ENCODE peak calls at places on chromosomes 7 and 10, in ten cellular contexts. F is GM20000, I is WERI-Rb-1, V is fibroblast of the aortic adventitia, W is NB4, M is left lung, C is AG09309, J is OCI-LY7, Q is fibroblast of lung, S is H1. D is an unnamed sample.

GRCh38 chr7:129949292-129950133 is 3.2 kb downstream of the UBE2H start:
- DNase-seq in F (peak), I (peak), V (peak), W (peak), M (no peak), C (no peak), J (peak), Q (peak), S (no peak), D (no peak)

GRCh38 chr7:35593896-35594295 is 101.0 kb downstream of the HERPUD2 start:
- DNase-seq in F (peak), I (peak), V (no peak), W (peak), M (no peak), C (no peak), J (peak), Q (no peak), S (peak), D (no peak)

GRCh38 chr10:115856580-115856979 is 416.4 kb downstream of the GFRA1 start:
- DNase-seq in F (no peak), I (no peak), V (no peak), W (no peak), M (no peak), C (no peak), J (no peak), Q (no peak), S (no peak), D (no peak)

GRCh38 chr10:23439452-23439919 is 611 bp downstream of the OTUD1 start:
- DNase-seq in F (peak), I (peak), V (peak), W (peak), M (peak), C (no peak), J (peak), Q (peak), S (no peak), D (no peak)

GRCh38 chr7:63080406-63080805 is 918.2 kb upstream of the ZNF722 start:
- DNase-seq in F (no peak), I (no peak), V (no peak), W (no peak), M (no peak), C (no peak), J (no peak), Q (no peak), S (no peak), D (no peak)

GRCh38 chr7:1533569-1534329 is 3.2 kb downstream of the MAFK start:
- DNase-seq in F (peak), I (no peak), V (peak), W (no peak), M (peak), C (peak), J (no peak), Q (peak), S (no peak), D (no peak)

GRCh38 chr7:23607130-23607529 is 9.9 kb downstream of the CCDC126 start:
- DNase-seq in F (no peak), I (no peak), V (no peak), W (no peak), M (no peak), C (no peak), J (no peak), Q (no peak), S (no peak), D (no peak)

GRCh38 chr10:11539191-11539868 is 72.1 kb downstream of the USP6NL start:
- DNase-seq in F (no peak), I (no peak), V (peak), W (peak), M (no peak), C (no peak), J (no peak), Q (peak), S (no peak), D (no peak)

GRCh38 chr7:143285806-143286521 is 1.2 kb downstream of the TMEM139 start:
- DNase-seq in F (no peak), I (no peak), V (no peak), W (no peak), M (no peak), C (no peak), J (no peak), Q (no peak), S (no peak), D (no peak)

GRCh38 chr7:158829021-158829341 is 328 bp downstream of the ESYT2 start:
- DNase-seq in F (peak), I (peak), V (peak), W (peak), M (no peak), C (no peak), J (peak), Q (peak), S (no peak), D (no peak)

DNA sequence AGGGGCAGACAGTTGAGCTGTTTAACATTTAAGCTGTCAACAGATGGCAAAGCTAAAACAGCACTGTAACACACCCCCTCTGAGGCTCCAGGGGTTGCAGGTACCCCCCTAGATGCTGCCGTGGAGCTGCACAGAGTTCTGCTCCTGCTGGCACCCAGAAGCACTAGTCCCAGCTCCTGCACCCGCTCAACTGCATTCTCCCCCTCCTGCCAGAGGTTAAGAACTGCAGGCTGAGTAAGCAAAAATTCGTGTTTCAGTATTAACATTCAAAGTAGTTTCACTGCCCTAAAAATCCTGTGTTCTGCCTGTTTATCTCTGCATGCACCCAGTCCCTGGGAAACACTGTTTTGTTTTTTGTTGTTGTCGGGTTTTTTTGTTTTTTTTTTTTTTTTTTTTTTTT is 790.8 kb upstream of the KCND2 start:
- DNase-seq in F (peak), I (peak), V (peak), W (peak), M (no peak), C (no peak), J (peak), Q (peak), S (peak), D (no peak)
- TF ChIP-seq CTCF in F (no peak), I (peak), V (peak), W (peak), M (no peak), C (no peak), J (peak), Q (no peak), S (peak), D (peak)

DNA sequence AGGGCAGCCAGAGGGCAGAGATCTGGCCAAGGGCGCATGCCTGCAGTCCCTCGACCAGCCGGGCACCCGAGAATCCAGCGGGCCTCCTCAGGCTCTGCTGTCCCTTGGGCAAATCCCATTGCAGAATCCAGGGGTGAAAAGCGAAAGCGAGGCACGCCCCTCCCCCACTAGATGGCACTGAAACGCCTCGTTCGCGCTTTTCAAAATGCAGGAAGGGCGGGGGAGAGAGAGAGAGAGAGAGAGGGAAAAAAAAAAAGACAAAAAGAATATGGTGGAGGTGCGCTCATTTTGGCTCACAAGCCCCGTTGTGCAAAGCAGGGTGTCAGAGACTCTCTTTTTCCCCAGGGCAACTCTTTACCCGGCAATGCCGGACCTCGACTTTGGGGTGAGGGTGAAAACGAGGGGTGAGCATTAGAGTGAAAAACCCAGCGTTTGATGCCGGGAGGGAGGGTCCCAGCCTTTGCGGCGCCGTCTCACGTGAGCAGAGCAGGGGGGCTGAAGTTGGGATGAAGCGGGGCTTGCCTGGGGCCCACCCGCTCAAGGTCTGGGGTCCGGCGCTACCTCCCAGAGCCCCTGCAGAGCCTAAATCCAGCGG is 2.5 kb upstream of the TMEM178B start:
- DNase-seq in F (peak), I (peak), V (peak), W (peak), M (peak), C (no peak), J (peak), Q (no peak), S (peak), D (no peak)
- TF ChIP-seq CTCF in F (no peak), I (peak), V (no peak), W (peak), M (no peak), C (peak), J (peak), Q (no peak), S (peak), D (peak)

GRCh38 chr10:88582411-88582805 is 710 bp downstream of the RNLS start:
- DNase-seq in F (no peak), I (no peak), V (no peak), W (no peak), M (no peak), C (no peak), J (no peak), Q (no peak), S (no peak), D (no peak)

GRCh38 chr10:88586462-88586861 is at the start of gene LIPJ:
- DNase-seq in F (no peak), I (no peak), V (no peak), W (no peak), M (no peak), C (no peak), J (no peak), Q (no peak), S (no peak), D (no peak)

GRCh38 chr10:88583584-88583957 is 453 bp upstream of the RNLS start:
- DNase-seq in F (no peak), I (no peak), V (no peak), W (no peak), M (no peak), C (no peak), J (no peak), Q (no peak), S (no peak), D (no peak)

DNA sequence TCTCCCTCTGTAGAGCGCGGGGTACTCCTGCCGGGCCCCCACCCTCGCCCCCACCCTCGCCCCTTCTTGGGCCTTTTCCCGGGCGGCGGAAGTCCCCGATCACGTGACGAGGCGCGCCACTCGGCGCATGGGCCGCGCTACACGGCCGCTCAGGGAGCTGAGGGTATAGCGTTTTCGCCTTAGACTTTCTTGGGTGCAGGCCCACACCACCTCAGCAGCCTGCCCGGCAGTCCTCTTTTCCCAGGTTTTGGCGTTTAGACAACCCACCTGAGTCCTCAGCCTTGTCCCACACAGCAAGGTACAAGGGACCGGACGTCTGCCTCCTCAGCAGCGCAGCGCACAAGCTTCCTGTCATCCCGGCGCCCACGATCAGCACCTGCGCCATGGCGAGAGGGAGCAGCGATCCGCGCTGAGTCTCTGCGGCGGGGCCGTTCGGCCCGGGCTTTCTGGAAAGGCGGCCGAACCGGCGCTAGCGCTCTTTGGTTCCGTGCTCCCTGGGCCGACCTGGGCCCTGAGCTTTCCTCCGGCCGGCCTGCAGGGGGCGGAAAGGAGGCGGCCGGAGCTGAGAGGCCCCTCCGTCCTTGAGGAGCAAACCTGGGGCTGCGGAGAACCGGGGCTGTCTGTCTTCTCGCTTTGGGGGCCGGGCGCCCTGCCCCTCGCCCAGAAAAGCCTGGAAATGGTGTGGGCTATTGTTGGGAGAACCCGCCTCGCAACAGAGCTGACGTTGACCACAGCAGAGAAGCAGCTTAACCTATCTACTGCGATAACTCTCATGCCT is at the start of gene RNLS:
- DNase-seq in F (peak), I (no peak), V (peak), W (peak), M (peak), C (no peak), J (no peak), Q (peak), S (peak), D (no peak)
- TF ChIP-seq CTCF in F (peak), I (no peak), V (peak), W (peak), M (peak), C (peak), J (peak), Q (peak), S (peak), D (no peak)

GRCh38 chr7:21568762-21569161 is 25.9 kb downstream of the DNAH11 start:
- DNase-seq in F (peak), I (no peak), V (no peak), W (peak), M (no peak), C (no peak), J (peak), Q (no peak), S (no peak), D (no peak)
- TF ChIP-seq CTCF in F (no peak), I (peak), V (no peak), W (peak), M (no peak), C (no peak), J (peak), Q (no peak), S (peak), D (peak)

DNA sequence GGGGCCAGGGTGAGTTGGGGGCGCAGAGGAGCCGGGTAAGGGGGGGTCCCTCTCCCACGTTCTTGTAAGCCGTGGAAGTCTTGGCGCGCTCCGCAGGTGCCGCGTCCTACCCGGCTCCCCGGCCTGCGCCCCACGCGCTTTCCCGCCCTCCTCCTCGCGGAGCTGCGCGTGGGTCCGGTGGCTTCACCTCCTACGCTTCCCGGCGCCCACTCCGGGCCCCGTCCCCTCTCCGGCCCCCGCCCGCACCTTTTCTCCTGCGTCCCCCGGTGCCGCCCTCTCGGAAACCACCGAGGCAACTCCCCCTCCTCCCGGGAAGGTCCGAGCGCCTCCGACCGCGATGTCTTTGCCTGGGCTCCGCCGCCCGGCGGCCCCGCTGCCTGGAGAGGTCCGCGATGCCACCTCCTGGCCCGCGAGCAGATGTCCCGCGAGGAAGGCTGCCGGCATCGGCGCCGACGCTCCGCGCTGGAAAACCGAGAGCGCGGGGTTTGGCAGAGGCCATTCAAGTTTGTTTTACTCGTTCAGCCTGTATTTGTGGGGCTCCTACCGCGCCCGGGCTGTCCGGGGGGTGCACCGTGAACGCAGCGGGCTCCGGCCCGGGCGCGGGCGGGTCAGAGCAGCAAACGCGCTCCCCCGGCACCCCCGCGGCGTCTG is 2.4 kb upstream of the NKX6-2 start:
- DNase-seq in F (peak), I (peak), V (no peak), W (no peak), M (no peak), C (no peak), J (no peak), Q (peak), S (no peak), D (no peak)
- TF ChIP-seq CTCF in F (no peak), I (peak), V (peak), W (no peak), M (no peak), C (peak), J (no peak), Q (no peak), S (no peak), D (no peak)

DNA sequence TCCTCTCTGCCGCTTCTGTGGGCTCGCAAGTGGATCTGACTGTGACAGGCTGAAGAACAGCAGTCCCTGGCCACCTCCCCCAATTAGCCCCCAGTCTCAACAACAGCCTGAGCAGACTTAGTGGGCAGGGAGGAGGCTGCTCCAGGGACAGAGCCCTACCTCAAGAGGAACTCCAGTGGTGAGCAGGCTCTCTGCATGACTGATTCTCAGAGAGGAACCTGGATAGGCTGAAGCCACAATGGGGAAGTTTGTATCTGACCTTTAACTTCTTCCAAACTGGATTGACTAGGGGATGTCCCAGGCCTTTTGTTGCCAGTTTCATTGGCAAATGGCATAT is 93.0 kb downstream of the ARHGAP22 start:
- DNase-seq in F (no peak), I (peak), V (no peak), W (peak), M (no peak), C (no peak), J (peak), Q (no peak), S (no peak), D (no peak)
- TF ChIP-seq CTCF in F (no peak), I (no peak), V (no peak), W (no peak), M (no peak), C (no peak), J (no peak), Q (no peak), S (no peak), D (no peak)

GRCh38 chr10:101616415-101617101 is 28.4 kb downstream of the DPCD start:
- DNase-seq in F (no peak), I (no peak), V (no peak), W (no peak), M (no peak), C (no peak), J (peak), Q (no peak), S (no peak), D (no peak)

GRCh38 chr10:101617824-101618568 is 29.9 kb downstream of the DPCD start:
- DNase-seq in F (no peak), I (no peak), V (no peak), W (no peak), M (no peak), C (no peak), J (peak), Q (no peak), S (no peak), D (no peak)

GRCh38 chr10:101618871-101619270 is 30.8 kb downstream of the DPCD start:
- DNase-seq in F (no peak), I (no peak), V (no peak), W (no peak), M (no peak), C (no peak), J (peak), Q (no peak), S (no peak), D (no peak)

GRCh38 chr10:101615760-101616116 is 27.6 kb downstream of the DPCD start:
- DNase-seq in F (no peak), I (no peak), V (no peak), W (no peak), M (no peak), C (no peak), J (no peak), Q (no peak), S (no peak), D (no peak)

GRCh38 chr10:101617102-101617823 is 29.1 kb downstream of the DPCD start:
- DNase-seq in F (peak), I (no peak), V (no peak), W (peak), M (no peak), C (no peak), J (peak), Q (no peak), S (no peak), D (no peak)
- TF ChIP-seq CTCF in F (no peak), I (peak), V (no peak), W (peak), M (no peak), C (no peak), J (peak), Q (no peak), S (peak), D (peak)

DNA sequence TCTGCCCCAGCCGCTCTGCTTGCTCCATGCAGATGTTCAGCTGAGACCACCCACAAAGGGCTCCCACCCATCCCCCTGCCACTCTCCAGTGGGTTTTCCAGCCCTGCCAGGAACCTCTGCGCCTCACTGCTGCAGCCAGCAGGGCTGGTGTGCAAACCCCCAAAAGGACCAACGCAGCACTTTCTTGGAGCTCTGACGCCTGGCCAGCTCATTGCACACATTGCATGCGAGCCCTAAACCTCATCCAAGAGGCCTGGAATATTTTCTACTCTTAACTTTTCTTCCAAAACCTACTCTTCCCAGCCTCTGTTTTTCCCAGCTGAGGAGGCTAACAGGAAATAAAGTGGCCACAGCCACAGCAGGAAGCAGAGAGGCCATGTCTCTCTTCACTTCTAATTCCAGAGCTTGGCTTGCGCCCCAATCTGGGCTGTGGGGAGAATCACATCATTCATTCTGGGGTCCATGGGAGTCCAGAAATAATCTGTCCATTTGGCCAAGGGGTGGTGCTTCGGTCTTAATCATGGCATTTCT is 4.6 kb upstream of the FAM170B start:
- DNase-seq in F (no peak), I (no peak), V (peak), W (no peak), M (no peak), C (peak), J (no peak), Q (peak), S (no peak), D (no peak)
- TF ChIP-seq CTCF in F (no peak), I (no peak), V (peak), W (no peak), M (no peak), C (no peak), J (no peak), Q (no peak), S (no peak), D (no peak)

GRCh38 chr10:97596101-97597055 is 6.9 kb downstream of the C10orf62 start:
- DNase-seq in F (no peak), I (no peak), V (peak), W (no peak), M (no peak), C (peak), J (no peak), Q (peak), S (no peak), D (no peak)
- TF ChIP-seq CTCF in F (no peak), I (no peak), V (no peak), W (no peak), M (no peak), C (no peak), J (no peak), Q (no peak), S (no peak), D (no peak)

GRCh38 chr7:88344956-88345832 is 38.5 kb upstream of the STEAP4 start:
- DNase-seq in F (peak), I (peak), V (peak), W (peak), M (peak), C (no peak), J (no peak), Q (peak), S (peak), D (no peak)
- TF ChIP-seq CTCF in F (peak), I (peak), V (peak), W (peak), M (peak), C (peak), J (peak), Q (peak), S (peak), D (peak)